ENCODE peak calls at places on chromosome 3, in eight cellular contexts. H is thoracic aorta; G is tibial artery; Z is transverse colon; S is neural progenitor cell; N is ovary; T is right cardiac atrium; L is CD8-positive, alpha-beta T cell. O is an unnamed sample.
A peak's percentile ranks its signal among the peaks of the same experiment; 100 is the strongest.

GRCh38 chr3:65946438-65946837 is 92.3 kb downstream of the MAGI1 start:
- DNase-seq in H (no peak), G (peak; percentile 45), Z (no peak), S (no peak), N (no peak), T (peak; percentile 65), L (no peak), O (no peak)

GRCh38 chr3:29282431-29283296 is 1.8 kb downstream of the RBMS3 start:
- DNase-seq in H (no peak), G (no peak), Z (no peak), S (peak; percentile 17), N (no peak), T (no peak), L (no peak), O (no peak)

GRCh38 chr3:187293514-187293870 is 2.0 kb upstream of the MASP1 start:
- DNase-seq in H (no peak), G (no peak), Z (no peak), S (no peak), N (no peak), T (no peak), L (no peak), O (no peak)

GRCh38 chr3:48750906-48751305 is 33.9 kb upstream of the IP6K2 start:
- DNase-seq in H (no peak), G (no peak), Z (no peak), S (no peak), N (no peak), T (no peak), L (no peak), O (no peak)

GRCh38 chr3:20822251-20822650 is 636.2 kb upstream of the SGO1 start:
- DNase-seq in H (no peak), G (no peak), Z (no peak), S (no peak), N (no peak), T (no peak), L (no peak), O (no peak)

GRCh38 chr3:27043328-27043956 is 325.7 kb downstream of the NEK10 start:
- DNase-seq in H (no peak), G (no peak), Z (no peak), S (peak; percentile 10), N (no peak), T (no peak), L (no peak), O (no peak)

GRCh38 chr3:41222508-41222907 is 23.2 kb downstream of the CTNNB1 start:
- DNase-seq in H (no peak), G (no peak), Z (no peak), S (no peak), N (no peak), T (no peak), L (no peak), O (no peak)

GRCh38 chr3:71930056-71930991 is 145.4 kb upstream of the PROK2 start:
- DNase-seq in H (no peak), G (no peak), Z (no peak), S (peak; percentile 69), N (no peak), T (no peak), L (no peak), O (peak; percentile 4)

GRCh38 chr3:143135150-143135549 is 15.6 kb downstream of the CHST2 start:
- DNase-seq in H (no peak), G (peak; percentile 25), Z (no peak), S (no peak), N (no peak), T (no peak), L (no peak), O (no peak)

GRCh38 chr3:36707623-36708409 is 56.5 kb downstream of the DCLK3 start:
- DNase-seq in H (no peak), G (no peak), Z (no peak), S (no peak), N (no peak), T (no peak), L (no peak), O (no peak)

GRCh38 chr3:85667744-85668143 is 709.0 kb downstream of the CADM2 start:
- DNase-seq in H (no peak), G (no peak), Z (no peak), S (no peak), N (no peak), T (no peak), L (no peak), O (no peak)

GRCh38 chr3:69941037-69941436 is 58.5 kb upstream of the SAMMSON start:
- DNase-seq in H (no peak), G (no peak), Z (no peak), S (no peak), N (no peak), T (no peak), L (no peak), O (no peak)

GRCh38 chr3:158728851-158729250 is 3.4 kb downstream of the RARRES1 start:
- DNase-seq in H (no peak), G (no peak), Z (no peak), S (no peak), N (no peak), T (no peak), L (no peak), O (no peak)

GRCh38 chr3:188180114-188180513 is 26.2 kb downstream of the LPP start:
- DNase-seq in H (no peak), G (no peak), Z (no peak), S (no peak), N (no peak), T (no peak), L (no peak), O (no peak)

GRCh38 chr3:194237110-194237509 is 101.2 kb downstream of the HES1 start:
- DNase-seq in H (no peak), G (no peak), Z (no peak), S (no peak), N (no peak), T (no peak), L (no peak), O (no peak)

GRCh38 chr3:104460477-104461406 is 906.0 kb upstream of the ALCAM start:
- DNase-seq in H (no peak), G (no peak), Z (no peak), S (peak; percentile 53), N (no peak), T (no peak), L (no peak), O (no peak)

GRCh38 chr3:5498981-5499380 is 311.5 kb downstream of the EDEM1 start:
- DNase-seq in H (no peak), G (no peak), Z (no peak), S (no peak), N (no peak), T (no peak), L (no peak), O (no peak)

GRCh38 chr3:153073636-153074035 is 88.4 kb upstream of the RAP2B start:
- DNase-seq in H (no peak), G (no peak), Z (no peak), S (no peak), N (no peak), T (no peak), L (no peak), O (no peak)

GRCh38 chr3:129577925-129578742 is 28.3 kb downstream of the PLXND1 start:
- DNase-seq in H (no peak), G (peak; percentile 60), Z (peak; percentile 59), S (no peak), N (no peak), T (no peak), L (no peak), O (no peak)

GRCh38 chr3:158091526-158091925 is 14.7 kb downstream of the SHOX2 start:
- DNase-seq in H (no peak), G (no peak), Z (no peak), S (peak; percentile 49), N (no peak), T (no peak), L (no peak), O (no peak)

GRCh38 chr3:66142079-66142478 is 78.7 kb upstream of the SLC25A26 start:
- DNase-seq in H (no peak), G (no peak), Z (no peak), S (no peak), N (no peak), T (no peak), L (no peak), O (no peak)

GRCh38 chr3:123805504-123805903 is 78.6 kb downstream of the MYLK start:
- DNase-seq in H (no peak), G (no peak), Z (peak; percentile 41), S (no peak), N (no peak), T (no peak), L (no peak), O (no peak)

GRCh38 chr3:127408684-127409420 is 121.0 kb upstream of the PRR20G start:
- DNase-seq in H (no peak), G (no peak), Z (no peak), S (peak; percentile 77), N (no peak), T (no peak), L (no peak), O (no peak)

GRCh38 chr3:152405915-152406802 is 137.4 kb downstream of the MBNL1 start:
- DNase-seq in H (no peak), G (no peak), Z (no peak), S (no peak), N (no peak), T (no peak), L (no peak), O (no peak)

GRCh38 chr3:133991637-133992036 is 38.1 kb downstream of the SLCO2A1 start:
- DNase-seq in H (no peak), G (no peak), Z (no peak), S (no peak), N (no peak), T (no peak), L (no peak), O (no peak)

GRCh38 chr3:149247929-149248691 is 26.5 kb upstream of the CP start:
- DNase-seq in H (no peak), G (no peak), Z (no peak), S (no peak), N (no peak), T (no peak), L (no peak), O (no peak)
- H3K4me1 ChIP-seq in H (peaks cover 49% of the 10 kb centered on the region), G (peaks cover 27% of the 10 kb centered on the region), Z (peaks cover 6% of the 10 kb centered on the region), S (peaks cover 12% of the 10 kb centered on the region), N (peaks cover 16% of the 10 kb centered on the region), T (no peaks in the 10 kb centered on the region), L (no peaks in the 10 kb centered on the region), O (no peaks in the 10 kb centered on the region)

GRCh38 chr3:14404396-14405119 is 2.2 kb downstream of the SLC6A6 start:
- DNase-seq in H (no peak), G (no peak), Z (no peak), S (no peak), N (no peak), T (no peak), L (no peak), O (no peak)
- H3K4me1 ChIP-seq in H (peaks cover 45% of the 10 kb centered on the region), G (peaks cover 43% of the 10 kb centered on the region), Z (peaks cover 26% of the 10 kb centered on the region), S (peaks cover 15% of the 10 kb centered on the region), N (peaks cover 6% of the 10 kb centered on the region), T (peaks cover 11% of the 10 kb centered on the region), L (peaks cover 29% of the 10 kb centered on the region), O (peaks cover 27% of the 10 kb centered on the region)

GRCh38 chr3:30508319-30508718 is 98.1 kb upstream of the TGFBR2 start:
- DNase-seq in H (no peak), G (no peak), Z (no peak), S (no peak), N (no peak), T (no peak), L (no peak), O (no peak)
- H3K4me1 ChIP-seq in H (peaks cover 22% of the 10 kb centered on the region), G (peaks cover 22% of the 10 kb centered on the region), Z (no peaks in the 10 kb centered on the region), S (no peaks in the 10 kb centered on the region), N (peaks cover 3% of the 10 kb centered on the region), T (peaks cover 1% of the 10 kb centered on the region), L (peaks cover 11% of the 10 kb centered on the region), O (no peaks in the 10 kb centered on the region)

DNA sequence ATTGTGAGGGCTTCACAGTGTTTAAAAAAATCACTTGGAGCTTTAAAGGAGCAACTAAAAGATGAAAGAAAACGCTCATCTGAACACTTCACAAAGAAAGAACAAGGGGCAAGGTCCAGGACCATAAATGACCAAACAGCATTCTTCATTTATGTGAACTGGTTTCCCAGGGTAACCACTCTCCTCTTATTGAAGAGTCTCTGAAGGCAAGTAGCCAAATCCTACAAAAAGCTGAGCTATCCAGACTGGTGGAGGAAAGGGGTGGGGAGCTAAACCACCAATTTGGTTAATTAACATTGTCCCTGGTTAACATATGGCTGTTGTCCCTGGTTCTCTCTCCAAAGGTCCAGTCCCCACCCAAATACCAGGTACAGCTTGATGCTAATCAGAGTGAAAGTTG is 58.1 kb downstream of the OSBPL10 start:
- DNase-seq in H (no peak), G (no peak), Z (no peak), S (no peak), N (no peak), T (no peak), L (no peak), O (no peak)
- H3K4me1 ChIP-seq in H (peaks cover 19% of the 10 kb centered on the region), G (peaks cover 6% of the 10 kb centered on the region), Z (peaks cover 14% of the 10 kb centered on the region), S (peaks cover 10% of the 10 kb centered on the region), N (peaks cover 2% of the 10 kb centered on the region), T (no peaks in the 10 kb centered on the region), L (peaks cover 4% of the 10 kb centered on the region), O (no peaks in the 10 kb centered on the region)

O was measured in naive thymus-derived CD4-positive, alpha-beta T cell.